ENCODE peak calls at places on chromosomes 12 and 14, in six cellular contexts. Z is GM12891, J is suprapubic skin, F is SK-N-SH, O is prostate gland, U is stomach. A is an unnamed sample.

GRCh38 chr12:124774462-124775167 is 89.0 kb downstream of the SCARB1 start:
- DNase-seq in F (no peak), Z (peak; percentile 53), U (no peak), O (no peak), J (no peak), A (no peak)

GRCh38 chr12:77003244-77003643 is 62.1 kb downstream of the E2F7 start:
- DNase-seq in F (no peak), J (no peak), U (no peak), O (no peak), Z (no peak), A (no peak)

GRCh38 chr14:85416771-85417170 is 113.2 kb upstream of the FLRT2 start:
- DNase-seq in O (no peak), U (no peak), F (no peak), Z (no peak), J (no peak), A (no peak)

GRCh38 chr14:37610945-37611523 is 15.6 kb downstream of the TTC6 start:
- DNase-seq in Z (no peak), F (no peak), U (no peak), J (no peak), O (no peak), A (no peak)

GRCh38 chr12:122982494-122982850 is 2.0 kb downstream of the ARL6IP4 start:
- DNase-seq in U (no peak), O (no peak), F (no peak), J (no peak), Z (no peak), A (no peak)

GRCh38 chr14:77086017-77086727 is 11.9 kb upstream of the CIPC start:
- DNase-seq in Z (no peak), F (no peak), U (no peak), J (no peak), O (peak; percentile 45), A (no peak)

GRCh38 chr12:55718650-55719275 is 1.4 kb upstream of the RDH5 start:
- DNase-seq in O (no peak), F (no peak), U (no peak), J (no peak), Z (no peak), A (peak; percentile 47)

GRCh38 chr12:104682790-104683279 is 226.1 kb downstream of the CHST11 start:
- DNase-seq in O (no peak), U (no peak), Z (peak; percentile 49), J (no peak), F (no peak), A (no peak)

GRCh38 chr12:69397978-69398377 is 38.4 kb downstream of the YEATS4 start:
- DNase-seq in U (no peak), Z (no peak), O (no peak), F (no peak), J (no peak), A (no peak)

GRCh38 chr14:31027847-31028246 is 1.7 kb upstream of the STRN3 start:
- DNase-seq in Z (no peak), U (no peak), O (no peak), J (no peak), F (peak; percentile 32), A (no peak)

GRCh38 chr12:21248679-21249078 is 86.0 kb downstream of the SLCO1A2 start:
- DNase-seq in Z (no peak), J (no peak), O (no peak), U (no peak), F (peak; percentile 1), A (no peak)

GRCh38 chr12:49565119-49565955 is 2.6 kb downstream of the MCRS1 start:
- DNase-seq in J (no peak), U (no peak), O (no peak), F (no peak), Z (no peak), A (peak; percentile 63)

GRCh38 chr12:6443361-6443983 is 1.3 kb upstream of the CD27 start:
- DNase-seq in J (no peak), F (no peak), Z (no peak), U (no peak), O (no peak), A (no peak)

GRCh38 chr14:60508363-60508706 is 611 bp upstream of the SIX6 start:
- DNase-seq in F (peak; percentile 61), Z (no peak), O (no peak), U (no peak), J (no peak), A (no peak)

GRCh38 chr12:109523071-109523470 is 45.6 kb downstream of the UBE3B start:
- DNase-seq in U (no peak), O (no peak), J (no peak), F (peak; percentile 82), Z (no peak), A (no peak)

GRCh38 chr12:80837342-80837978 is 100.3 kb downstream of the LIN7A start:
- DNase-seq in J (no peak), Z (no peak), O (peak; percentile 6), U (no peak), F (peak; percentile 17), A (no peak)

GRCh38 chr12:92030618-92031017 is 115.0 kb downstream of the BTG1 start:
- DNase-seq in J (no peak), Z (no peak), O (peak; percentile 84), U (peak; percentile 53), F (no peak), A (peak; percentile 74)

GRCh38 chr12:56661560-56661959 is 15.8 kb upstream of the ATP5F1B start:
- DNase-seq in Z (no peak), F (no peak), U (no peak), J (no peak), O (no peak), A (no peak)

GRCh38 chr12:116455540-116456306 is 103.5 kb upstream of the MAP1LC3B2 start:
- DNase-seq in F (peak; percentile 38), Z (no peak), U (peak; percentile 48), J (peak; percentile 87), O (peak; percentile 71), A (peak; percentile 24)

GRCh38 chr14:71290960-71291466 is 383.8 kb downstream of the PCNX1 start:
- DNase-seq in F (no peak), U (no peak), O (no peak), Z (peak; percentile 11), J (no peak), A (no peak)

GRCh38 chr12:100170313-100170858 is 27.7 kb upstream of the BLTP3B start:
- DNase-seq in J (peak; percentile 69), O (no peak), Z (no peak), U (no peak), F (no peak), A (no peak)

GRCh38 chr12:52125499-52125900 is 46.0 kb downstream of the SMIM41 start:
- DNase-seq in Z (no peak), F (peak; percentile 21), O (no peak), J (no peak), U (no peak), A (peak; percentile 59)

GRCh38 chr12:11664101-11664500 is 14.6 kb downstream of the ETV6 start:
- DNase-seq in J (no peak), F (no peak), Z (no peak), U (no peak), O (no peak), A (no peak)

GRCh38 chr12:131389051-131390013 is 321.6 kb upstream of the SFSWAP start:
- DNase-seq in O (no peak), U (no peak), J (no peak), F (no peak), Z (no peak), A (peak; percentile 61)

GRCh38 chr12:124170756-124171155 is 124.1 kb upstream of the RFLNA start:
- DNase-seq in J (no peak), U (no peak), O (no peak), Z (no peak), F (no peak), A (no peak)

DNA sequence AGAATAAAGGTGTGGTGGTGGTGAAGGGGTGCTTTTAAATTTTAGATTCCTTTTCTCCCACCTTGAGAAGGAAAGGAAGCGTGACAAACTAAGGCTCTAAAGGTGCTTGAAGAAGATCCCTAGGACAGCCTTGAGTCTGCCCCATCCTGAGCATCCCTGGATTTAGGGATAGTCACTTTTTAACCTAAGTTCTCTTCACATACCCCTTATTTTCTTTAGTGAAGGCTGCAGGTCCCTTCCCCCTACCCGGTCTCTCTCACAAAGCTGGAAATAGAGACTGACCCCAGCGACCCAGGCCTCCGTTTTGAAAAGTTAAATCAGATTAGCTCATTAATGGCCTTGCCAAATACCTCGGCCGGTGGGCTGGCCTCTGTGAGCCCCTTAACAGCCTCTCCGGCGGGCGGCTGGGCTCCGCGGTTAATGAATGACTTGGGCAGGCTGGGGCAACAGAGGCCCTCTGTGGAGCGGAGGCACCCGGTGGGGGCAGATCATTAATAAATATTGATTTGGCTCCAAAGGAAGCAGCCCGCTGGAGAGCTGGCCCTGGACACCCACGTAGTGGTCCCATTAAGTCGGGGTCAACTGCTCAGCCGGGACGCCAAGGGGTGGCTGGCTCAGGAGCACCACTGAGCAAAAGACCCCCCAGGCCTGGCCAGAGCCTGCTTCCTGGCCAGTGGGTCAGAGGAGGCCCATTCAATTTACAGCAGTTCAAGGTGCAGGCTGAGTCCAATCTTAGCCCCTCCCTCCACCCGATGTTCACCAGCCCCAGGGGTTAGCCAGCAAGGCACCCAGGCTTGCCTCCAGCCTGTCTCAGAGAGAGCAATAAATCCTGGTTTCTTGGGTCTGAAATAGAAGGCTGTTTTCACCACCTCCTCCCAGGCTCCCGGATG is 31.8 kb downstream of the PAH start:
- DNase-seq in O (no peak), Z (no peak), F (no peak), U (no peak), J (no peak), A (no peak)
- TF ChIP-seq POLR2AphosphoS5 in O (no peak), Z (no peak), F (no peak), U (no peak), J (no peak), A (no peak)

GRCh38 chr12:111838353-111838752 is 3.7 kb upstream of the MAPKAPK5 start:
- DNase-seq in Z (no peak), O (no peak), U (no peak), F (no peak), J (no peak), A (no peak)
- TF ChIP-seq POLR2AphosphoS5 in Z (no peak), O (no peak), U (no peak), F (no peak), J (no peak), A (no peak)

DNA sequence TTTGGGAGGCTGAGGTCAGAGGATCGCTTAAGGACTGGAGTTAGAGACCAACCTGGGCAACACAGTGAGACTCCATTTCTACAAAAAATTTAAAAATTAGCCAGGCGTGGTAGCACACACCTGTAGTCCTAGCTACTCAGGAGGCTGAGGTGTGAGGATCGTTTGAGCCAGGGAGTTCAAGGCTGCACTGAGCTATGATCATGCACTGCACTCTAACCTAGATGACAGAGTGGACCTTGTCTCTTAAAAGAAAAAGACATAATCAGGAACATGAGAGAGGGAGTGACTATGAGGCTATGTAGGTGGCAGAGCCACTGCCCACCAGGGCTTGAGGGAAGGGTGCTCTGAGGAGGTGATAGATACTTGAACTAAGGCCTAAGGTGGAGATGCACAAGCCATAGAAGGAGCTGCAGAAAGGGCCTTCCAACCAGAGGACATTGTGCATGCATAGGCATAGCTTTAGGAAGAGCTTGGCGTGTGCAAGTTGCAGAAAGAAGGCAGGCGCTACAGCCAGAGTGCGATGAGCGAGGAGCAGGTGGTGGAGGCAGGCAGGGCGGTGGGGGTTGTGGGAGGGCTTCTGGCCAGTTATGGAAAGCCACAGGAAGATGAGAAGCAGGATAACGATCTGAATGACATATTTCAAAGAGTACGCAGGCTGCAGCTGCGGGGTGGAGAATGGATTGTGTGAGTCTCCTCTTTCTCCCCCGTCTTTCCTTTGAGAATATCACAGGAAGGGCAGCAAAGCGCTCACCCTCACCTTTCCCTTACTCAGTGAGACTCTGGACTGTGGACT is 49.0 kb upstream of the PLXNC1 start:
- DNase-seq in U (no peak), O (no peak), F (peak; percentile 23), Z (no peak), J (no peak), A (no peak)
- TF ChIP-seq POLR2AphosphoS5 in U (no peak), O (no peak), F (peak; percentile 34), Z (no peak), J (no peak), A (no peak)

DNA sequence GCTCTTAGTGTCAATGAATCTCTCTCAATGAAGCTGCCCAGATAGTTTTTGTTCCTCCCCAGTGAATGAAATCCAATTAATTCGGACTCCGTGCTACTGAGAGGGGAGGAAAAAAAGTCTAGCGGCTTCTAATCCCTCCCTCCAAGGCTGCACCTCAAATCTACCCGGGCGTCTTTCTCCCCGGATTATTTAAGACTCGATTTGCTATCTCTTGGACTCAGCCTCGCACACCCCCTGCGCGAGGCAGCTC is 134 bp downstream of the DUSP6 start:
- DNase-seq in J (no peak), F (no peak), U (no peak), O (no peak), Z (no peak), A (no peak)
- TF ChIP-seq POLR2AphosphoS5 in J (no peak), F (peak; percentile 99), U (no peak), O (no peak), Z (no peak), A (no peak)

A was measured in spleen.